ENCODE peak calls at places on chromosomes 4 and X, in four cellular contexts. A is body of pancreas, C is uterus, U is ovary. S is an unnamed sample.

GRCh38 chrX:71917621-71918341 is 7.1 kb downstream of the NHSL2 start:
- DNase-seq in A (no peak), C (peak; percentile 37), U (no peak), S (no peak)

GRCh38 chrX:34578237-34578636 is 78.8 kb downstream of the TMEM47 start:
- DNase-seq in A (no peak), C (no peak), U (no peak), S (no peak)

GRCh38 chr4:122764808-122765189 is 32.3 kb downstream of the BBS12 start:
- DNase-seq in A (no peak), C (no peak), U (no peak), S (no peak)

GRCh38 chrX:150366951-150367545 is 3.9 kb downstream of the MAMLD1 start:
- DNase-seq in A (no peak), C (no peak), U (no peak), S (no peak)

GRCh38 chr4:77187231-77187630 is 30.2 kb downstream of the CCNG2 start:
- DNase-seq in A (no peak), C (no peak), U (no peak), S (no peak)

GRCh38 chr4:86685401-86685800 is 91.3 kb downstream of the PTPN13 start:
- DNase-seq in A (no peak), C (no peak), U (no peak), S (no peak)

GRCh38 chrX:99301990-99302389 is 1108.1 kb downstream of the PCDH19 start:
- DNase-seq in A (no peak), C (no peak), U (no peak), S (no peak)

GRCh38 chr4:77146426-77147399 is 10.3 kb upstream of the CCNG2 start:
- DNase-seq in A (no peak), C (no peak), U (no peak), S (no peak)

GRCh38 chr4:113293043-113293560 is 243.6 kb downstream of the ANK2 start:
- DNase-seq in A (no peak), C (no peak), U (peak; percentile 42), S (no peak)

GRCh38 chr4:111802191-111802590 is 343.1 kb upstream of the FAM241A start:
- DNase-seq in A (no peak), C (no peak), U (no peak), S (no peak)

GRCh38 chr4:152850377-152850776 is 70.6 kb downstream of the ARFIP1 start:
- DNase-seq in A (no peak), C (peak; percentile 23), U (no peak), S (no peak)

GRCh38 chr4:176964116-176964691 is 171.5 kb upstream of the VEGFC start:
- DNase-seq in A (no peak), C (no peak), U (no peak), S (no peak)

GRCh38 chr4:98199247-98199646 is 56.0 kb upstream of the STPG2 start:
- DNase-seq in A (peak; percentile 49), C (no peak), U (no peak), S (no peak)

GRCh38 chr4:43778187-43778915 is 670.3 kb downstream of the KCTD8 start:
- DNase-seq in A (no peak), C (no peak), U (no peak), S (no peak)

GRCh38 chr4:69731826-69732225 is 28.6 kb downstream of the SULT1B1 start:
- DNase-seq in A (no peak), C (no peak), U (no peak), S (no peak)

GRCh38 chr4:187193141-187193540 is 469.5 kb upstream of the FAT1 start:
- DNase-seq in A (no peak), C (no peak), U (no peak), S (no peak)

GRCh38 chr4:113958766-113959540 is 20.5 kb downstream of the ARSJ start:
- DNase-seq in A (no peak), C (no peak), U (no peak), S (no peak)

GRCh38 chrX:129773649-129774458 is 5.9 kb upstream of the SASH3 start:
- DNase-seq in A (no peak), C (no peak), U (no peak), S (no peak)

GRCh38 chrX:7068939-7069367 is 78.6 kb upstream of the STS start:
- DNase-seq in A (no peak), C (no peak), U (no peak), S (no peak)

GRCh38 chr4:28350485-28350884 is 1489.8 kb downstream of the STIM2 start:
- DNase-seq in A (no peak), C (no peak), U (no peak), S (no peak)

GRCh38 chr4:46508216-46508615 is 118.3 kb upstream of the GABRA2 start:
- DNase-seq in A (no peak), C (no peak), U (no peak), S (no peak)

GRCh38 chrX:23901805-23902204 is 5.9 kb downstream of the APOO start:
- DNase-seq in A (peak; percentile 61), C (peak; percentile 59), U (peak; percentile 33), S (peak; percentile 13)

GRCh38 chr4:122819708-122820449 is 6.8 kb upstream of the FGF2 start:
- DNase-seq in A (no peak), C (no peak), U (no peak), S (no peak)

GRCh38 chr4:149790172-149790907 is 25.3 kb downstream of the IQCM start:
- DNase-seq in A (no peak), C (no peak), U (no peak), S (no peak)

GRCh38 chrX:71912156-71912555 is 1.5 kb downstream of the NHSL2 start:
- DNase-seq in A (no peak), C (no peak), U (no peak), S (no peak)

GRCh38 chr4:138507527-138507926 is 265.4 kb upstream of the SLC7A11 start:
- DNase-seq in A (no peak), C (no peak), U (no peak), S (no peak)

GRCh38 chr4:16914208-16914607 is 15.8 kb upstream of the LDB2 start:
- DNase-seq in A (no peak), C (no peak), U (no peak), S (no peak)

GRCh38 chr4:1047106-1047975 is 35.9 kb downstream of the FGFRL1 start:
- DNase-seq in A (peak; percentile 55), C (peak; percentile 38), U (peak; percentile 55), S (no peak)

GRCh38 chrX:110248582-110248981 is 69.3 kb downstream of the AMMECR1 start:
- DNase-seq in A (no peak), C (no peak), U (no peak), S (no peak)

GRCh38 chr4:137390707-137391106 is 141.6 kb downstream of the PCDH18 start:
- DNase-seq in A (no peak), C (no peak), U (no peak), S (no peak)

GRCh38 chrX:57172544-57172943 is 35.3 kb upstream of the SPIN2A start:
- DNase-seq in A (no peak), C (no peak), U (no peak), S (no peak)

GRCh38 chr4:17576932-17577659 is at the start of gene LAP3:
- DNase-seq in A (peak; percentile 98), C (peak; percentile 98), U (peak; percentile 99), S (peak; percentile 100)

GRCh38 chrX:102934624-102935023 is 2.4 kb upstream of the RAB40AL start:
- DNase-seq in A (peak; percentile 31), C (no peak), U (no peak), S (peak; percentile 10)

GRCh38 chr4:7769936-7770674 is 169.6 kb downstream of the AFAP1 start:
- DNase-seq in A (no peak), C (no peak), U (peak; percentile 29), S (no peak)
- H3K4me1 ChIP-seq in A (no peaks in the 10 kb centered on the region), C (no peaks in the 10 kb centered on the region), U (peaks cover 3% of the 10 kb centered on the region), S (no peaks in the 10 kb centered on the region)

GRCh38 chrX:13489451-13489850 is 80.0 kb upstream of the EGFL6 start:
- DNase-seq in A (peak; percentile 48), C (peak; percentile 82), U (no peak), S (peak; percentile 71)

GRCh38 chrX:13491061-13491460 is 78.3 kb upstream of the EGFL6 start:
- DNase-seq in A (no peak), C (no peak), U (no peak), S (no peak)

GRCh38 chrX:13488706-13489105 is 80.7 kb upstream of the EGFL6 start:
- DNase-seq in A (no peak), C (no peak), U (no peak), S (no peak)

GRCh38 chrX:13485167-13485566 is 84.2 kb upstream of the EGFL6 start:
- DNase-seq in A (no peak), C (no peak), U (no peak), S (no peak)

DNA sequence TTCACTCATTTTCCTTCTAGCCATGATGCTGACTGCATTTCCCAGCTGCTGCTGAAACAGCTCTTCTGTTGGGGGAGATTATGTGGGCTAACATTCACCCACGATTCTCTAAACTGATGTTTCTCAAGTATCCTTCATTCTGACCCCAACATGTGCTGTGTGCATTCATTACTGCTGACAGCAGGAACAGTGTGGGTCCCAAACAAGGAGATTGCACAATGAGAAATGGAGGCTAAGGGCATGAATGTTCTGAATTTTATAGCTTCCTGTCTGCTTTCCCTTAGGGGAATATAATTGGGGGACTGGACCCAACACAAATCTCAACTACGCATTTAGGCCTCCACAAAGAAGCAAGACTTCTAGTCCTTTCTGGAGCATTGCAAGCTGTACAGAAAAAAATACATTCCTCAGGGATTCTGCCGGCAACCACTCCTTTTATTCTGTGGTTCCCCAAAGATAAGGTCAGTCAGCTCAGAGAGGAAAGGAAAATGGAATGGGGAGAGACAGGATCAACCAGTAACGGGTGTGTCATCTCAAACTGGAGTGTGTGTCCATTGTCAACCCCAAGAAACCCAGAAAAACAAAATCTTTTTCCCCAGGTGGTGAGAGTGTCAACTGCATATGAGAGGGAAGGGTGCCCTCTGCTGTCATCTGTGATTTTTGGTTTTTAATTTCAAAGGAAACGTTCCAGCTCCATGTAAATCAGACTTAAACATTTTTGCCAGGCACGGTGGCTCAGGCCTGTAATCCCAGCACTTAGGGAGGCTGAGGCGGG is 81.5 kb upstream of the EGFL6 start:
- DNase-seq in A (peak; percentile 47), C (peak; percentile 66), U (peak; percentile 32), S (no peak)
- TF ChIP-seq POLR2A in A (no peak), C (no peak), U (no peak), S (no peak)

DNA sequence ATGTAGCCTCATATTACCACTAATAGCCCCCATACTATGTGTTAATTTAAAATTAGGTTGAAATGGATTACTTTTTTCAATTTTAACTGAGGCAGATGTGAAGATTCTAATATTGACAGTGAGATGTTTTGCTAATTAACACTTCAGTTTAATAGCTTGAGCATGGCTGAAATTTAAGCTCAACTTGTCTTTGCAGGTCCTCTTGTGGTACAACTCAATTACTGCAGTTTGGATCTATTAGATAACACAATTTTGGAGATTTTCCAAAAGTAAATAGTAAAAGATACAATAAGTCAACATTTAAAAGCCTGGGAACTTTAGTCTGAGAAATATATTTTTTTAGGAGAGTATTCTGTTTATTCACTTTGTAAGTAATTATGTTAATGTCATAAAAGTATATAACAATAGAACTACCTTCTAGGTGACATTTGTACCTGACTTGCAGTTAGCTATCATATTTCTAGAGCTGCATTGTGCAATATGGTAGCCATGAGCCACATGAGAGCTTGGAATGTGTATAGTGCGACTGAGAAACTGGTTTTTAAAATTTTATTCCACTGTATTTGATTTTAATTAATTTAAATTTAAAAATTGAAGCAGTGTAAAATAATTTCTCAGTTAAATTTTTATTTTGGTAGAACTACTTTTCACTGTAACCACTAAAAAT is 73.1 kb upstream of the FMR1 start:
- DNase-seq in A (no peak), C (no peak), U (no peak), S (no peak)
- TF ChIP-seq CTCF in A (no peak), C (no peak), U (no peak), S (no peak)

DNA sequence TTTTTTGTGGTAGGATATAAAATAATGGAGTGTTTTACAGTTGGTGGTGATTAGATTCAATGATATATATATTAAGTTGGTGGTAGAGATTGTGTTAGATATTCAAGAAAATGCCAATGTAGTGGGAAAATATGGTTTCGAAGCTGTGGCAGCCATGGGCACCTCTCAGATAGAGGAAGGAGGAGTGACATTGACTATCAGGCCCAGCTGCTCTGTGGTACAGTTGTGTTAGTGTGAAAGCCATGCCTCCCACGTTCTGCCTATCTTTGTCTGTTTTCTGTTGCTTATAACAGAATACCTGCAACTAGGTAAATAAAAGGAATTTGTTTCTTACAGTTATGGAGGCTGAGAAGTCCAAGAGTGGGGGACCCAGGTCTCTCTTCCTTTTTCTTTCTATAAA is 101.9 kb downstream of the ARHGAP10 start:
- DNase-seq in A (no peak), C (no peak), U (no peak), S (no peak)
- H3K4me1 ChIP-seq in A (peaks cover 30% of the 10 kb centered on the region), C (no peaks in the 10 kb centered on the region), U (peaks cover 20% of the 10 kb centered on the region), S (peaks cover 47% of the 10 kb centered on the region)

S was measured in tibial nerve.